ENCODE peak calls at places on chromosomes 16 and 17, in seven cellular contexts. K, Z, D, L, G, A and Q are unnamed samples.
A peak's percentile ranks its signal among the peaks of the same experiment; 100 is the strongest.

GRCh38 chr17:61589990-61590389 is 1.0 kb downstream of the NACA2 start:
- DNase-seq in Z (no peak), G (no peak), D (no peak), A (no peak), L (no peak), K (no peak), Q (no peak)

GRCh38 chr16:19438739-19439138 is 21.1 kb downstream of the TMC5 start:
- DNase-seq in A (no peak), D (no peak), G (no peak), K (no peak), Z (no peak), L (no peak), Q (no peak)

GRCh38 chr17:42651392-42651791 is 7.7 kb upstream of the TUBG2 start:
- DNase-seq in L (no peak), G (no peak), A (no peak), Z (no peak), D (no peak), K (no peak), Q (no peak)

GRCh38 chr17:15502315-15503112 is 35.1 kb upstream of the CDRT4 start:
- DNase-seq in D (peak; percentile 90), A (peak; percentile 91), L (peak; percentile 89), G (peak; percentile 86), K (peak; percentile 84), Z (peak; percentile 97), Q (peak; percentile 90)

GRCh38 chr17:47188266-47188665 is 829 bp downstream of the CDC27 start:
- DNase-seq in G (no peak), A (peak; percentile 59), D (no peak), Z (no peak), K (peak; percentile 39), L (no peak), Q (peak; percentile 77)

GRCh38 chr16:6684076-6684673 is 648.5 kb upstream of the RBFOX1 start:
- DNase-seq in Z (no peak), A (no peak), G (no peak), D (no peak), L (no peak), K (peak; percentile 17), Q (peak; percentile 9)

GRCh38 chr16:11669380-11670146 is 1.3 kb downstream of the SNN start:
- DNase-seq in G (no peak), K (peak; percentile 86), L (no peak), Z (peak; percentile 86), D (peak; percentile 53), A (no peak), Q (no peak)

GRCh38 chr17:61980535-61980934 is 52.8 kb upstream of the INTS2 start:
- DNase-seq in L (no peak), Z (no peak), D (no peak), K (no peak), A (no peak), G (no peak), Q (no peak)

GRCh38 chr16:57756424-57757325 is 21.1 kb downstream of the KATNB1 start:
- DNase-seq in A (no peak), Z (peak; percentile 57), D (no peak), L (peak; percentile 46), K (no peak), G (no peak), Q (no peak)

GRCh38 chr17:81401727-81402529 is 6.7 kb downstream of the BAHCC1 start:
- DNase-seq in L (no peak), Z (peak; percentile 77), A (no peak), K (peak; percentile 23), G (peak; percentile 71), D (no peak), Q (peak; percentile 81)

GRCh38 chr17:81400939-81401726 is 5.9 kb downstream of the BAHCC1 start:
- DNase-seq in G (no peak), A (no peak), Z (peak; percentile 87), L (no peak), K (no peak), D (no peak), Q (peak; percentile 47)

GRCh38 chr17:81399481-81400153 is 4.4 kb downstream of the BAHCC1 start:
- DNase-seq in L (no peak), Z (peak; percentile 82), D (no peak), A (no peak), K (peak; percentile 44), G (peak; percentile 73), Q (peak; percentile 53)

GRCh38 chr17:81398855-81399451 is 3.7 kb downstream of the BAHCC1 start:
- DNase-seq in G (no peak), L (no peak), D (no peak), K (no peak), A (peak; percentile 50), Z (peak; percentile 65), Q (peak; percentile 46)

DNA sequence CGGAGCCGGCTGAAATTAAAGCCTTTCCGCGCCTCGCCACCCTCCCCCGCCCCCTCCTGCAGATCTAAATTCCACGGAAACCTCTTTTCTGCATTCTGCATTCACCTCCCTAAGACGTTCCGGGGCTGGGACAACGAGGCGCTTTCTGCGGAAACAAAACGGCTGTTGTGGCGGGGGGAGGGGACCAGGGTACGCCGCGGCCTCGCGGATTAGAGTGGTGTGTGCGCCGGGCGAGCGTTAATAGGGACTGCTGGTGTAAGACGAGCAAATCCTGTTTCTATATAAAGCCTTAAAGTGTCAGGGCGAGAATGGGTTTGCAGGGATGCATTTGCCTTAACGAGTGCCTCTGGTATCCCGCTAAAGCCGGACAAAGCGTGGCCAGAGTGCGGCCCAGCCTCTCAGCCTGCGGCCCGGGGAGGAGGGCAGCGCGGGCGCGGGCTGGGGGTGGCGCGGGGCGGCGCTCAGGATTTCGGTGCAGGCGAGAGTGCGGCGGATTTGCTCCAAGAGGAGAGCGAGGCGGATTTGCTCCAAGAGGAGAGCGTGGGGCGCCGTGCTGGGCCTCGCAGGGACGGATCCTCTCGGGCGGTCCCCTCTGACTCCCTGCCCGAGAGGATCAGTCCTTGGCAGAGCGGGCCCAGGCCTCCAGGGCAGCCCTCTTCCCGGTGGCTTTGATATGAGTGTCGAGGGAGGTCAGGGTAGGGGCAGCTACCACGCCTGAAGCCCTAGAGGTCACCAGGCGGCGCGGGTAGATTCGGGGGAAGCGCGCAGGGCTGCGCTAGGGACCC is 5.1 kb downstream of the BAHCC1 start:
- DNase-seq in D (no peak), A (peak; percentile 73), L (no peak), K (peak; percentile 40), Z (peak; percentile 84), G (peak; percentile 74), Q (peak; percentile 76)
- H3K4me3 ChIP-seq in D (peak overlapping the region; percentile 67), A (peak overlapping the region; percentile 56), L (peak overlapping the region; percentile 60), K (peak overlapping the region; percentile 33), Z (peak overlapping the region; percentile 91), G (peak overlapping the region; percentile 62), Q (peak overlapping the region; percentile 62)

GRCh38 chr17:12973496-12974318 is 44.1 kb downstream of the ELAC2 start:
- DNase-seq in L (no peak), D (no peak), G (no peak), A (no peak), Z (peak; percentile 64), K (no peak), Q (no peak)

GRCh38 chr17:12979826-12980500 is 37.9 kb downstream of the ELAC2 start:
- DNase-seq in L (no peak), G (no peak), K (no peak), A (no peak), Z (no peak), D (no peak), Q (no peak)

GRCh38 chr17:12979255-12979654 is 38.6 kb downstream of the ELAC2 start:
- DNase-seq in Z (no peak), D (no peak), L (no peak), A (no peak), K (no peak), G (no peak), Q (no peak)

GRCh38 chr17:12977008-12977751 is 40.6 kb downstream of the ELAC2 start:
- DNase-seq in Z (no peak), K (no peak), L (no peak), A (no peak), D (no peak), G (no peak), Q (no peak)

GRCh38 chr17:12974319-12974661 is 43.5 kb downstream of the ELAC2 start:
- DNase-seq in L (no peak), G (no peak), A (no peak), D (no peak), Z (peak; percentile 68), K (no peak), Q (no peak)
- H3K4me3 ChIP-seq in L (peak overlapping the region; percentile 22), G (peak overlapping the region; percentile 2), A (peak overlapping the region; percentile 10), D (no peak overlapping the region), Z (peak overlapping the region; percentile 20), K (no peak overlapping the region), Q (peak overlapping the region; percentile 36)

GRCh38 chr16:68740628-68741346 is 3.7 kb downstream of the CDH1 start:
- DNase-seq in G (no peak), K (no peak), D (no peak), A (no peak), Z (no peak), L (no peak), Q (no peak)
- H3K4me3 ChIP-seq in G (no peak overlapping the region), K (no peak overlapping the region), D (no peak overlapping the region), A (no peak overlapping the region), Z (no peak overlapping the region), L (no peak overlapping the region), Q (no peak overlapping the region)

DNA sequence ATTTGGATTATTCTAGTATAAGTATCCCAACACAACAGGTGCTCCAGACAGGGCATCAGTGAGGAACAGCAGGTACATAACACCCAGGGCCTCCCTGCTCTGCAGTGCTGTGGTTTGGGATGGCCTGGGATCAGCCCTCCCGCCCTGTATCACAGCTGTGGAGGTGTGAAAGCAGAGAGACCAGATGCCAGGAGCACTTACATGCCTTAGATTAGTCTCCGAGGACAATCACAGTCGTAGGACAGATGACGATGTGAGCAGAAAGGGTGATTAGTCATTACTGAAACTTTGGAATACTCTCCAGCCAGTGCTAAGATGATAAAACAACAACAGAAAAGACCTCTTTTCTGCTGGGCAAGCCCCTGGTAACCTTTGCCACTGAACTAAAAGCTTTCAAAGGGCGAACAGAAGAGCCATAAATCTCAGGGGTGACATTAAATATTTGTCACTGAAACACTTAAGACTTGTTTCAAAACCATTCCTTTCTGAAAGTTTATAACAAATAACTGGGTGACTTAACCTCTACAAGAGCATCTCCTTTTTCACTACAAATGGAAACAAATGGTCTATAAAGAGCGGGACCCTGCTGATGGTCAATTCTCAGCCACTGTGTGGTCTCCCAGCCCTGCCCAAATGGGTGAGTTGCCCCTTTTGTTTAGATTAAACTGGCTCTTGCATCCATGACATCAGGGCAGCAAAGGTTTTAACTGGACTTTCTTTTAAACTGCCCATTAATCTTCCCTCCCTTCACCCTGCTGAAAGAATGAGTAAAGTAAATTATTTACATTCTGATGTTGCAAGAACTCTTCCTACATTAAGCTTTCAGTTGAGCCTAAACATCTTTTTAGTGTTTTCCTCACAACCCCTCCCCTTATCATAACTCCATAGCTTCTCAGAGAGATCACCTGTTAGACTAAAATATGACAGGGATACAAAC is 183.1 kb upstream of the COX10 start:
- DNase-seq in D (no peak), A (no peak), Z (peak; percentile 66), L (no peak), G (no peak), K (no peak), Q (peak; percentile 84)
- H3K4me3 ChIP-seq in D (no peak overlapping the region), A (no peak overlapping the region), Z (no peak overlapping the region), L (no peak overlapping the region), G (no peak overlapping the region), K (no peak overlapping the region), Q (no peak overlapping the region)